ENCODE peak calls at places on chromosomes 4 and X, in seven cellular contexts. One of them, this sample, is unnamed.
A peak's percentile ranks its signal among the peaks of the same experiment; 100 is the strongest.

GRCh38 chr4:125021189-125021588 is 293.6 kb upstream of the FAT4 start:
- DNase-seq in HT-29: no peak
- DNase-seq in NCI-H1436 treated with DMSO at 0.1 percent for 48 hours: no peak
- DNase-seq in activated T-cell treated with anti-CD3 and anti-CD28 coated beads for 48 hours: no peak
- DNase-seq in dorsolateral prefrontal cortex: no peak
- DNase-seq in stimulated activated CD4-positive, alpha-beta T cell treated with anti-CD3 and anti-CD28 coated beads, Interleukin-1b, Interleukin-23, amount 100 ng/mL, for 24 hours: no peak
- DNase-seq in posterior vena cava: no peak
- DNase-seq in this sample: no peak

GRCh38 chr4:108851346-108851745 is 88.5 kb upstream of the ETNPPL start:
- DNase-seq in dorsolateral prefrontal cortex: no peak
- DNase-seq in stimulated activated CD4-positive, alpha-beta T cell treated with anti-CD3 and anti-CD28 coated beads, Interleukin-1b, Interleukin-23, amount 100 ng/mL, for 24 hours: no peak
- DNase-seq in posterior vena cava: no peak
- DNase-seq in activated T-cell treated with anti-CD3 and anti-CD28 coated beads for 48 hours: no peak
- DNase-seq in HT-29: no peak
- DNase-seq in NCI-H1436 treated with DMSO at 0.1 percent for 48 hours: no peak
- DNase-seq in this sample: no peak

GRCh38 chrX:119986203-119986602 is 42.7 kb upstream of the NKAP start:
- DNase-seq in dorsolateral prefrontal cortex: no peak
- DNase-seq in activated T-cell treated with anti-CD3 and anti-CD28 coated beads for 48 hours: no peak
- DNase-seq in stimulated activated CD4-positive, alpha-beta T cell treated with anti-CD3 and anti-CD28 coated beads, Interleukin-1b, Interleukin-23, amount 100 ng/mL, for 24 hours: no peak
- DNase-seq in posterior vena cava: no peak
- DNase-seq in NCI-H1436 treated with DMSO at 0.1 percent for 48 hours: no peak
- DNase-seq in HT-29: no peak
- DNase-seq in this sample: no peak

GRCh38 chr4:85431156-85431555 is 43.8 kb upstream of the ARHGAP24 start:
- DNase-seq in activated T-cell treated with anti-CD3 and anti-CD28 coated beads for 48 hours: no peak
- DNase-seq in posterior vena cava: no peak
- DNase-seq in NCI-H1436 treated with DMSO at 0.1 percent for 48 hours: no peak
- DNase-seq in dorsolateral prefrontal cortex: no peak
- DNase-seq in stimulated activated CD4-positive, alpha-beta T cell treated with anti-CD3 and anti-CD28 coated beads, Interleukin-1b, Interleukin-23, amount 100 ng/mL, for 24 hours: no peak
- DNase-seq in HT-29: no peak
- DNase-seq in this sample: no peak

GRCh38 chr4:187006189-187006618 is 282.5 kb upstream of the FAT1 start:
- DNase-seq in NCI-H1436 treated with DMSO at 0.1 percent for 48 hours: no peak
- DNase-seq in activated T-cell treated with anti-CD3 and anti-CD28 coated beads for 48 hours: no peak
- DNase-seq in HT-29: no peak
- DNase-seq in stimulated activated CD4-positive, alpha-beta T cell treated with anti-CD3 and anti-CD28 coated beads, Interleukin-1b, Interleukin-23, amount 100 ng/mL, for 24 hours: no peak
- DNase-seq in posterior vena cava: no peak
- DNase-seq in dorsolateral prefrontal cortex: no peak
- DNase-seq in this sample: no peak

GRCh38 chrX:101257448-101258259 is 33.5 kb downstream of the TAF7L start:
- DNase-seq in stimulated activated CD4-positive, alpha-beta T cell treated with anti-CD3 and anti-CD28 coated beads, Interleukin-1b, Interleukin-23, amount 100 ng/mL, for 24 hours: no peak
- DNase-seq in HT-29: no peak
- DNase-seq in posterior vena cava: no peak
- DNase-seq in dorsolateral prefrontal cortex: no peak
- DNase-seq in NCI-H1436 treated with DMSO at 0.1 percent for 48 hours: no peak
- DNase-seq in activated T-cell treated with anti-CD3 and anti-CD28 coated beads for 48 hours: no peak
- DNase-seq in this sample: peak; percentile 0

GRCh38 chr4:158169516-158169915 is 3.3 kb downstream of the GASK1B start:
- DNase-seq in HT-29: peak; percentile 22
- DNase-seq in dorsolateral prefrontal cortex: no peak
- DNase-seq in activated T-cell treated with anti-CD3 and anti-CD28 coated beads for 48 hours: no peak
- DNase-seq in NCI-H1436 treated with DMSO at 0.1 percent for 48 hours: no peak
- DNase-seq in stimulated activated CD4-positive, alpha-beta T cell treated with anti-CD3 and anti-CD28 coated beads, Interleukin-1b, Interleukin-23, amount 100 ng/mL, for 24 hours: no peak
- DNase-seq in posterior vena cava: no peak
- DNase-seq in this sample: no peak

GRCh38 chrX:154457491-154458115 is 478 bp upstream of the PLXNA3 start:
- DNase-seq in dorsolateral prefrontal cortex: no peak
- DNase-seq in NCI-H1436 treated with DMSO at 0.1 percent for 48 hours: peak; percentile 1
- DNase-seq in stimulated activated CD4-positive, alpha-beta T cell treated with anti-CD3 and anti-CD28 coated beads, Interleukin-1b, Interleukin-23, amount 100 ng/mL, for 24 hours: no peak
- DNase-seq in HT-29: peak; percentile 67
- DNase-seq in activated T-cell treated with anti-CD3 and anti-CD28 coated beads for 48 hours: peak; percentile 49
- DNase-seq in posterior vena cava: no peak
- DNase-seq in this sample: no peak

GRCh38 chr4:145735330-145735638 is 55.3 kb downstream of the C4orf51 start:
- DNase-seq in dorsolateral prefrontal cortex: no peak
- DNase-seq in stimulated activated CD4-positive, alpha-beta T cell treated with anti-CD3 and anti-CD28 coated beads, Interleukin-1b, Interleukin-23, amount 100 ng/mL, for 24 hours: no peak
- DNase-seq in NCI-H1436 treated with DMSO at 0.1 percent for 48 hours: no peak
- DNase-seq in posterior vena cava: no peak
- DNase-seq in activated T-cell treated with anti-CD3 and anti-CD28 coated beads for 48 hours: no peak
- DNase-seq in HT-29: peak; percentile 30
- DNase-seq in this sample: peak; percentile 47

GRCh38 chrX:29935455-29935854 is 279.9 kb upstream of the MAGEB2 start:
- DNase-seq in activated T-cell treated with anti-CD3 and anti-CD28 coated beads for 48 hours: no peak
- DNase-seq in dorsolateral prefrontal cortex: no peak
- DNase-seq in NCI-H1436 treated with DMSO at 0.1 percent for 48 hours: no peak
- DNase-seq in stimulated activated CD4-positive, alpha-beta T cell treated with anti-CD3 and anti-CD28 coated beads, Interleukin-1b, Interleukin-23, amount 100 ng/mL, for 24 hours: no peak
- DNase-seq in HT-29: no peak
- DNase-seq in posterior vena cava: no peak
- DNase-seq in this sample: no peak

GRCh38 chr4:107757860-107758476 is 37.9 kb upstream of the PAPSS1 start:
- DNase-seq in HT-29: peak; percentile 50
- DNase-seq in dorsolateral prefrontal cortex: no peak
- DNase-seq in activated T-cell treated with anti-CD3 and anti-CD28 coated beads for 48 hours: no peak
- DNase-seq in NCI-H1436 treated with DMSO at 0.1 percent for 48 hours: no peak
- DNase-seq in stimulated activated CD4-positive, alpha-beta T cell treated with anti-CD3 and anti-CD28 coated beads, Interleukin-1b, Interleukin-23, amount 100 ng/mL, for 24 hours: no peak
- DNase-seq in posterior vena cava: no peak
- DNase-seq in this sample: peak; percentile 28

GRCh38 chrX:150035531-150035930 is 97.2 kb upstream of the EOLA2 start:
- DNase-seq in posterior vena cava: no peak
- DNase-seq in dorsolateral prefrontal cortex: no peak
- DNase-seq in stimulated activated CD4-positive, alpha-beta T cell treated with anti-CD3 and anti-CD28 coated beads, Interleukin-1b, Interleukin-23, amount 100 ng/mL, for 24 hours: no peak
- DNase-seq in NCI-H1436 treated with DMSO at 0.1 percent for 48 hours: no peak
- DNase-seq in HT-29: peak; percentile 59
- DNase-seq in activated T-cell treated with anti-CD3 and anti-CD28 coated beads for 48 hours: no peak
- DNase-seq in this sample: no peak

GRCh38 chr4:169117591-169118081 is 107.6 kb upstream of the CBR4 start:
- DNase-seq in stimulated activated CD4-positive, alpha-beta T cell treated with anti-CD3 and anti-CD28 coated beads, Interleukin-1b, Interleukin-23, amount 100 ng/mL, for 24 hours: no peak
- DNase-seq in posterior vena cava: no peak
- DNase-seq in dorsolateral prefrontal cortex: no peak
- DNase-seq in HT-29: no peak
- DNase-seq in NCI-H1436 treated with DMSO at 0.1 percent for 48 hours: no peak
- DNase-seq in activated T-cell treated with anti-CD3 and anti-CD28 coated beads for 48 hours: no peak
- DNase-seq in this sample: no peak

GRCh38 chr4:61489927-61490326 is 289.8 kb downstream of the ADGRL3 start:
- DNase-seq in stimulated activated CD4-positive, alpha-beta T cell treated with anti-CD3 and anti-CD28 coated beads, Interleukin-1b, Interleukin-23, amount 100 ng/mL, for 24 hours: no peak
- DNase-seq in posterior vena cava: no peak
- DNase-seq in HT-29: no peak
- DNase-seq in activated T-cell treated with anti-CD3 and anti-CD28 coated beads for 48 hours: no peak
- DNase-seq in dorsolateral prefrontal cortex: no peak
- DNase-seq in NCI-H1436 treated with DMSO at 0.1 percent for 48 hours: no peak
- DNase-seq in this sample: no peak

GRCh38 chrX:154478728-154479622 is at the start of gene LAGE3:
- DNase-seq in HT-29: peak; percentile 93
- DNase-seq in NCI-H1436 treated with DMSO at 0.1 percent for 48 hours: peak; percentile 76
- DNase-seq in dorsolateral prefrontal cortex: peak; percentile 85
- DNase-seq in activated T-cell treated with anti-CD3 and anti-CD28 coated beads for 48 hours: peak; percentile 94
- DNase-seq in stimulated activated CD4-positive, alpha-beta T cell treated with anti-CD3 and anti-CD28 coated beads, Interleukin-1b, Interleukin-23, amount 100 ng/mL, for 24 hours: peak; percentile 83
- DNase-seq in posterior vena cava: peak; percentile 98
- DNase-seq in this sample: peak; percentile 60

GRCh38 chr4:18480342-18480741 is 458.8 kb upstream of the LCORL start:
- DNase-seq in activated T-cell treated with anti-CD3 and anti-CD28 coated beads for 48 hours: no peak
- DNase-seq in NCI-H1436 treated with DMSO at 0.1 percent for 48 hours: no peak
- DNase-seq in posterior vena cava: no peak
- DNase-seq in HT-29: no peak
- DNase-seq in stimulated activated CD4-positive, alpha-beta T cell treated with anti-CD3 and anti-CD28 coated beads, Interleukin-1b, Interleukin-23, amount 100 ng/mL, for 24 hours: no peak
- DNase-seq in dorsolateral prefrontal cortex: no peak
- DNase-seq in this sample: no peak

GRCh38 chr4:73692701-73693100 is 47.7 kb upstream of the CXCL8 start:
- DNase-seq in dorsolateral prefrontal cortex: no peak
- DNase-seq in posterior vena cava: no peak
- DNase-seq in HT-29: no peak
- DNase-seq in stimulated activated CD4-positive, alpha-beta T cell treated with anti-CD3 and anti-CD28 coated beads, Interleukin-1b, Interleukin-23, amount 100 ng/mL, for 24 hours: no peak
- DNase-seq in NCI-H1436 treated with DMSO at 0.1 percent for 48 hours: no peak
- DNase-seq in activated T-cell treated with anti-CD3 and anti-CD28 coated beads for 48 hours: no peak
- DNase-seq in this sample: peak; percentile 5

GRCh38 chr4:18566970-18567799 is 545.6 kb upstream of the LCORL start:
- DNase-seq in HT-29: no peak
- DNase-seq in NCI-H1436 treated with DMSO at 0.1 percent for 48 hours: no peak
- DNase-seq in dorsolateral prefrontal cortex: no peak
- DNase-seq in activated T-cell treated with anti-CD3 and anti-CD28 coated beads for 48 hours: no peak
- DNase-seq in posterior vena cava: no peak
- DNase-seq in stimulated activated CD4-positive, alpha-beta T cell treated with anti-CD3 and anti-CD28 coated beads, Interleukin-1b, Interleukin-23, amount 100 ng/mL, for 24 hours: no peak
- DNase-seq in this sample: peak; percentile 96

GRCh38 chrX:22278375-22278774 is 5.7 kb downstream of the CBLL2 start:
- DNase-seq in stimulated activated CD4-positive, alpha-beta T cell treated with anti-CD3 and anti-CD28 coated beads, Interleukin-1b, Interleukin-23, amount 100 ng/mL, for 24 hours: no peak
- DNase-seq in posterior vena cava: no peak
- DNase-seq in activated T-cell treated with anti-CD3 and anti-CD28 coated beads for 48 hours: no peak
- DNase-seq in HT-29: peak; percentile 19
- DNase-seq in NCI-H1436 treated with DMSO at 0.1 percent for 48 hours: no peak
- DNase-seq in dorsolateral prefrontal cortex: no peak
- DNase-seq in this sample: no peak

GRCh38 chrX:22686138-22686541 is 313.6 kb upstream of the DDX53 start:
- DNase-seq in activated T-cell treated with anti-CD3 and anti-CD28 coated beads for 48 hours: no peak
- DNase-seq in NCI-H1436 treated with DMSO at 0.1 percent for 48 hours: peak; percentile 37
- DNase-seq in HT-29: no peak
- DNase-seq in stimulated activated CD4-positive, alpha-beta T cell treated with anti-CD3 and anti-CD28 coated beads, Interleukin-1b, Interleukin-23, amount 100 ng/mL, for 24 hours: no peak
- DNase-seq in posterior vena cava: no peak
- DNase-seq in dorsolateral prefrontal cortex: no peak
- DNase-seq in this sample: no peak

GRCh38 chr4:176837176-176837915 is 44.6 kb upstream of the VEGFC start:
- DNase-seq in posterior vena cava: no peak
- DNase-seq in NCI-H1436 treated with DMSO at 0.1 percent for 48 hours: no peak
- DNase-seq in dorsolateral prefrontal cortex: no peak
- DNase-seq in activated T-cell treated with anti-CD3 and anti-CD28 coated beads for 48 hours: no peak
- DNase-seq in HT-29: no peak
- DNase-seq in stimulated activated CD4-positive, alpha-beta T cell treated with anti-CD3 and anti-CD28 coated beads, Interleukin-1b, Interleukin-23, amount 100 ng/mL, for 24 hours: no peak
- DNase-seq in this sample: no peak

GRCh38 chr4:52265781-52266525 is 214.8 kb downstream of the SPATA18 start:
- DNase-seq in posterior vena cava: no peak
- DNase-seq in stimulated activated CD4-positive, alpha-beta T cell treated with anti-CD3 and anti-CD28 coated beads, Interleukin-1b, Interleukin-23, amount 100 ng/mL, for 24 hours: no peak
- DNase-seq in dorsolateral prefrontal cortex: no peak
- DNase-seq in NCI-H1436 treated with DMSO at 0.1 percent for 48 hours: no peak
- DNase-seq in activated T-cell treated with anti-CD3 and anti-CD28 coated beads for 48 hours: no peak
- DNase-seq in HT-29: no peak
- DNase-seq in this sample: no peak

GRCh38 chr4:138086471-138086870 is 155.7 kb downstream of the SLC7A11 start:
- DNase-seq in activated T-cell treated with anti-CD3 and anti-CD28 coated beads for 48 hours: no peak
- DNase-seq in HT-29: no peak
- DNase-seq in dorsolateral prefrontal cortex: no peak
- DNase-seq in NCI-H1436 treated with DMSO at 0.1 percent for 48 hours: no peak
- DNase-seq in stimulated activated CD4-positive, alpha-beta T cell treated with anti-CD3 and anti-CD28 coated beads, Interleukin-1b, Interleukin-23, amount 100 ng/mL, for 24 hours: no peak
- DNase-seq in posterior vena cava: no peak
- DNase-seq in this sample: no peak

GRCh38 chrX:19709812-19710518 is 177.4 kb downstream of the SH3KBP1 start:
- DNase-seq in dorsolateral prefrontal cortex: no peak
- DNase-seq in NCI-H1436 treated with DMSO at 0.1 percent for 48 hours: no peak
- DNase-seq in activated T-cell treated with anti-CD3 and anti-CD28 coated beads for 48 hours: no peak
- DNase-seq in HT-29: no peak
- DNase-seq in stimulated activated CD4-positive, alpha-beta T cell treated with anti-CD3 and anti-CD28 coated beads, Interleukin-1b, Interleukin-23, amount 100 ng/mL, for 24 hours: no peak
- DNase-seq in posterior vena cava: no peak
- DNase-seq in this sample: no peak

GRCh38 chr4:168585168-168586091 is 88.6 kb downstream of the PALLD start:
- DNase-seq in NCI-H1436 treated with DMSO at 0.1 percent for 48 hours: no peak
- DNase-seq in activated T-cell treated with anti-CD3 and anti-CD28 coated beads for 48 hours: peak; percentile 7
- DNase-seq in stimulated activated CD4-positive, alpha-beta T cell treated with anti-CD3 and anti-CD28 coated beads, Interleukin-1b, Interleukin-23, amount 100 ng/mL, for 24 hours: no peak
- DNase-seq in posterior vena cava: peak; percentile 94
- DNase-seq in HT-29: peak; percentile 65
- DNase-seq in dorsolateral prefrontal cortex: peak; percentile 21
- DNase-seq in this sample: peak; percentile 20

GRCh38 chr4:129429566-129430339 is 333.8 kb downstream of the C4orf33 start:
- DNase-seq in activated T-cell treated with anti-CD3 and anti-CD28 coated beads for 48 hours: no peak
- DNase-seq in stimulated activated CD4-positive, alpha-beta T cell treated with anti-CD3 and anti-CD28 coated beads, Interleukin-1b, Interleukin-23, amount 100 ng/mL, for 24 hours: no peak
- DNase-seq in posterior vena cava: no peak
- DNase-seq in HT-29: no peak
- DNase-seq in NCI-H1436 treated with DMSO at 0.1 percent for 48 hours: no peak
- DNase-seq in dorsolateral prefrontal cortex: no peak
- DNase-seq in this sample: no peak

GRCh38 chrX:14529288-14529989 is at the start of gene GLRA2:
- DNase-seq in posterior vena cava: no peak
- DNase-seq in dorsolateral prefrontal cortex: no peak
- DNase-seq in NCI-H1436 treated with DMSO at 0.1 percent for 48 hours: no peak
- DNase-seq in activated T-cell treated with anti-CD3 and anti-CD28 coated beads for 48 hours: no peak
- DNase-seq in HT-29: peak; percentile 9
- DNase-seq in stimulated activated CD4-positive, alpha-beta T cell treated with anti-CD3 and anti-CD28 coated beads, Interleukin-1b, Interleukin-23, amount 100 ng/mL, for 24 hours: no peak
- DNase-seq in this sample: peak; percentile 1

GRCh38 chrX:72254835-72255234 is 16.0 kb upstream of the ERCC6L start:
- DNase-seq in NCI-H1436 treated with DMSO at 0.1 percent for 48 hours: peak; percentile 9
- DNase-seq in posterior vena cava: no peak
- DNase-seq in stimulated activated CD4-positive, alpha-beta T cell treated with anti-CD3 and anti-CD28 coated beads, Interleukin-1b, Interleukin-23, amount 100 ng/mL, for 24 hours: no peak
- DNase-seq in HT-29: no peak
- DNase-seq in activated T-cell treated with anti-CD3 and anti-CD28 coated beads for 48 hours: no peak
- DNase-seq in dorsolateral prefrontal cortex: no peak
- DNase-seq in this sample: no peak

GRCh38 chr4:46820154-46820553 is 88.9 kb downstream of the COX7B2 start:
- DNase-seq in stimulated activated CD4-positive, alpha-beta T cell treated with anti-CD3 and anti-CD28 coated beads, Interleukin-1b, Interleukin-23, amount 100 ng/mL, for 24 hours: no peak
- DNase-seq in posterior vena cava: no peak
- DNase-seq in dorsolateral prefrontal cortex: no peak
- DNase-seq in activated T-cell treated with anti-CD3 and anti-CD28 coated beads for 48 hours: no peak
- DNase-seq in HT-29: no peak
- DNase-seq in NCI-H1436 treated with DMSO at 0.1 percent for 48 hours: no peak
- DNase-seq in this sample: no peak

GRCh38 chrX:100870527-100870926 is 3.6 kb downstream of the NOX1 start:
- DNase-seq in HT-29: no peak
- DNase-seq in posterior vena cava: no peak
- DNase-seq in dorsolateral prefrontal cortex: no peak
- DNase-seq in NCI-H1436 treated with DMSO at 0.1 percent for 48 hours: no peak
- DNase-seq in stimulated activated CD4-positive, alpha-beta T cell treated with anti-CD3 and anti-CD28 coated beads, Interleukin-1b, Interleukin-23, amount 100 ng/mL, for 24 hours: no peak
- DNase-seq in activated T-cell treated with anti-CD3 and anti-CD28 coated beads for 48 hours: no peak
- DNase-seq in this sample: no peak

GRCh38 chr4:127143460-127144190 is 489.1 kb upstream of the INTU start:
- DNase-seq in NCI-H1436 treated with DMSO at 0.1 percent for 48 hours: no peak
- DNase-seq in posterior vena cava: no peak
- DNase-seq in dorsolateral prefrontal cortex: no peak
- DNase-seq in activated T-cell treated with anti-CD3 and anti-CD28 coated beads for 48 hours: no peak
- DNase-seq in stimulated activated CD4-positive, alpha-beta T cell treated with anti-CD3 and anti-CD28 coated beads, Interleukin-1b, Interleukin-23, amount 100 ng/mL, for 24 hours: no peak
- DNase-seq in HT-29: no peak
- DNase-seq in this sample: no peak

GRCh38 chrX:129741880-129742758 is 3.3 kb downstream of the XPNPEP2 start:
- DNase-seq in NCI-H1436 treated with DMSO at 0.1 percent for 48 hours: no peak
- DNase-seq in activated T-cell treated with anti-CD3 and anti-CD28 coated beads for 48 hours: no peak
- DNase-seq in posterior vena cava: peak; percentile 47
- DNase-seq in HT-29: no peak
- DNase-seq in stimulated activated CD4-positive, alpha-beta T cell treated with anti-CD3 and anti-CD28 coated beads, Interleukin-1b, Interleukin-23, amount 100 ng/mL, for 24 hours: no peak
- DNase-seq in dorsolateral prefrontal cortex: no peak
- DNase-seq in this sample: no peak

GRCh38 chrX:153339662-153340061 is 5.7 kb downstream of the ZNF275 start:
- DNase-seq in activated T-cell treated with anti-CD3 and anti-CD28 coated beads for 48 hours: no peak
- DNase-seq in NCI-H1436 treated with DMSO at 0.1 percent for 48 hours: no peak
- DNase-seq in stimulated activated CD4-positive, alpha-beta T cell treated with anti-CD3 and anti-CD28 coated beads, Interleukin-1b, Interleukin-23, amount 100 ng/mL, for 24 hours: no peak
- DNase-seq in dorsolateral prefrontal cortex: no peak
- DNase-seq in posterior vena cava: no peak
- DNase-seq in HT-29: no peak
- DNase-seq in this sample: no peak